ENCODE peak calls at places on chromosome 17, in four cellular contexts. M is AG09309, U is Calu3, V is A549. J is an unnamed sample.

GRCh38 chr17:34725740-34726139 is 146.4 kb downstream of the TMEM132E start:
- DNase-seq in M (no peak), U (no peak), V (no peak), J (no peak)

GRCh38 chr17:56908061-56908542 is 5.7 kb downstream of the TRIM25 start:
- DNase-seq in M (no peak), U (no peak), V (peak; percentile 53), J (no peak)

GRCh38 chr17:14158707-14159106 is 78.0 kb downstream of the CDRT15 start:
- DNase-seq in M (no peak), U (no peak), V (no peak), J (no peak)

GRCh38 chr17:7797976-7798375 is 36.0 kb upstream of the KDM6B start:
- DNase-seq in M (no peak), U (no peak), V (no peak), J (no peak)

GRCh38 chr17:8728251-8728925 is 16.2 kb downstream of the CCDC42 start:
- DNase-seq in M (no peak), U (no peak), V (no peak), J (no peak)

GRCh38 chr17:49572806-49573420 is 2.8 kb upstream of the NXPH3 start:
- DNase-seq in M (no peak), U (no peak), V (no peak), J (no peak)

GRCh38 chr17:72387487-72387886 is 266.7 kb downstream of the SOX9 start:
- DNase-seq in M (peak; percentile 83), U (no peak), V (peak; percentile 63), J (peak; percentile 82)

GRCh38 chr17:72730091-72730490 is 362.4 kb downstream of the SLC39A11 start:
- DNase-seq in M (no peak), U (no peak), V (peak; percentile 50), J (no peak)

GRCh38 chr17:81578038-81578441 is 25.9 kb upstream of the FAAP100 start:
- DNase-seq in M (no peak), U (no peak), V (no peak), J (no peak)

GRCh38 chr17:72699566-72699965 is 392.9 kb downstream of the SLC39A11 start:
- DNase-seq in M (no peak), U (no peak), V (no peak), J (no peak)

GRCh38 chr17:41382396-41382795 is 290 bp upstream of the KRT34 start:
- DNase-seq in M (peak; percentile 76), U (no peak), V (no peak), J (no peak)

GRCh38 chr17:44222112-44222869 is 2.8 kb upstream of the UBTF start:
- DNase-seq in M (no peak), U (peak; percentile 81), V (peak; percentile 86), J (no peak)

GRCh38 chr17:31008374-31009035 is 37.7 kb downstream of the RNF135 start:
- DNase-seq in M (no peak), U (peak; percentile 68), V (no peak), J (no peak)

GRCh38 chr17:57889892-57890856 is 40.3 kb upstream of the MRPS23 start:
- DNase-seq in M (peak; percentile 63), U (peak; percentile 55), V (peak; percentile 72), J (peak; percentile 68)

GRCh38 chr17:45227101-45227591 is 5.5 kb downstream of the FMNL1 start:
- DNase-seq in M (no peak), U (no peak), V (no peak), J (no peak)

GRCh38 chr17:82801377-82801970 is 38.3 kb downstream of the ZNF750 start:
- DNase-seq in M (no peak), U (no peak), V (no peak), J (no peak)

GRCh38 chr17:69466451-69466850 is 52.0 kb downstream of the MAP2K6 start:
- DNase-seq in M (no peak), U (peak; percentile 53), V (no peak), J (no peak)

GRCh38 chr17:47615766-47616424 is 33.8 kb upstream of the KPNB1 start:
- DNase-seq in M (peak; percentile 7), U (no peak), V (peak; percentile 66), J (no peak)

GRCh38 chr17:78952706-78953105 is 27.0 kb downstream of the LGALS3BP start:
- DNase-seq in M (no peak), U (no peak), V (no peak), J (no peak)

GRCh38 chr17:32819035-32819434 is 57.9 kb downstream of the MYO1D start:
- DNase-seq in M (peak; percentile 44), U (no peak), V (no peak), J (peak; percentile 61)

GRCh38 chr17:49886036-49886435 is 38.2 kb upstream of the TAC4 start:
- DNase-seq in M (no peak), U (no peak), V (no peak), J (no peak)

GRCh38 chr17:55607736-55608341 is 96.6 kb upstream of the SMIM36 start:
- DNase-seq in M (no peak), U (peak; percentile 37), V (peak; percentile 81), J (peak; percentile 69)

GRCh38 chr17:37177234-37177633 is 198.6 kb upstream of the C17orf78 start:
- DNase-seq in M (no peak), U (no peak), V (no peak), J (no peak)

GRCh38 chr17:56994009-56994792 is 16.3 kb downstream of the SCPEP1 start:
- DNase-seq in M (peak; percentile 20), U (peak; percentile 4), V (no peak), J (no peak)

GRCh38 chr17:78535285-78536197 is 41.7 kb downstream of the DNAH17 start:
- DNase-seq in M (no peak), U (peak; percentile 53), V (peak; percentile 76), J (no peak)

GRCh38 chr17:67293251-67294203 is 48.5 kb upstream of the HELZ start:
- DNase-seq in M (no peak), U (peak; percentile 70), V (peak; percentile 79), J (peak; percentile 3)

GRCh38 chr17:32777436-32777835 is 99.5 kb downstream of the MYO1D start:
- DNase-seq in M (peak; percentile 5), U (no peak), V (peak; percentile 50), J (no peak)

GRCh38 chr17:79812206-79812968 is 15.5 kb upstream of the CBX8 start:
- DNase-seq in M (no peak), U (no peak), V (no peak), J (no peak)

DNA sequence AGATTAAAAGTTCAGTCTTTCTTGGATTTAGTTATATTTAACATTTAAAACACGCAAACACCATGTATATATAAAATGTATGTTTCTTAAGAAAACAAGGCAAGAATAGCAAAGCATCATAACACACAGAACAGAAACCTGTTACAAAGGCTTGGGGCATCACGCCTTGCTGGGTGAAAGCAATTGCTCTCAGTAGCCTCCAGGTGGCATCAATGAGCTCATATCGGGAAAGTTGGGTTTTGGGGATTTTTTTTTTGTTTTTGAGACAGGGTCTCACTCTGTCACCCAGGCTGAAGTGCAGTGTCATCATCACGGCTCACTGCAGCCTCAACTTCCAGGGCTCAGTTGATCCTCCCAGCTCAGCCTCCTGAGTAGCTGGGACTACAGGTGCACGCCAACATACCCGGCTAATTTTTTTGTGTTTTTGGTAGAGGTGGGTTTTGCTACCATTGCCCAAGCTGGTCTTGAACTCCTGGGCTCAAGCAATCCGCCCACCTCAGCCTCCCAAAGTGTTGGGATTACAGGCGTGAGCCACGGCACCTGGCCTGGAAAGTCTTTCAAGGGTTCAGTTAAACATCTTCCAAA is 56.9 kb downstream of the CYB5D2 start:
- DNase-seq in M (no peak), U (peak; percentile 23), V (peak; percentile 59), J (no peak)
- TF ChIP-seq CTCF in M (peak; percentile 75), U (peak; percentile 21), V (peak; percentile 81), J (peak; percentile 78)

GRCh38 chr17:28370744-28371103 is 617 bp upstream of the VTN start:
- DNase-seq in M (no peak), U (no peak), V (no peak), J (no peak)

GRCh38 chr17:28372945-28373274 is 1.4 kb downstream of the SARM1 start:
- DNase-seq in M (no peak), U (no peak), V (no peak), J (no peak)

GRCh38 chr17:28370035-28370743 is at the start of gene VTN:
- DNase-seq in M (peak; percentile 31), U (peak; percentile 22), V (peak; percentile 90), J (no peak)

GRCh38 chr17:28372203-28372944 is 880 bp downstream of the SARM1 start:
- DNase-seq in M (no peak), U (no peak), V (no peak), J (no peak)

DNA sequence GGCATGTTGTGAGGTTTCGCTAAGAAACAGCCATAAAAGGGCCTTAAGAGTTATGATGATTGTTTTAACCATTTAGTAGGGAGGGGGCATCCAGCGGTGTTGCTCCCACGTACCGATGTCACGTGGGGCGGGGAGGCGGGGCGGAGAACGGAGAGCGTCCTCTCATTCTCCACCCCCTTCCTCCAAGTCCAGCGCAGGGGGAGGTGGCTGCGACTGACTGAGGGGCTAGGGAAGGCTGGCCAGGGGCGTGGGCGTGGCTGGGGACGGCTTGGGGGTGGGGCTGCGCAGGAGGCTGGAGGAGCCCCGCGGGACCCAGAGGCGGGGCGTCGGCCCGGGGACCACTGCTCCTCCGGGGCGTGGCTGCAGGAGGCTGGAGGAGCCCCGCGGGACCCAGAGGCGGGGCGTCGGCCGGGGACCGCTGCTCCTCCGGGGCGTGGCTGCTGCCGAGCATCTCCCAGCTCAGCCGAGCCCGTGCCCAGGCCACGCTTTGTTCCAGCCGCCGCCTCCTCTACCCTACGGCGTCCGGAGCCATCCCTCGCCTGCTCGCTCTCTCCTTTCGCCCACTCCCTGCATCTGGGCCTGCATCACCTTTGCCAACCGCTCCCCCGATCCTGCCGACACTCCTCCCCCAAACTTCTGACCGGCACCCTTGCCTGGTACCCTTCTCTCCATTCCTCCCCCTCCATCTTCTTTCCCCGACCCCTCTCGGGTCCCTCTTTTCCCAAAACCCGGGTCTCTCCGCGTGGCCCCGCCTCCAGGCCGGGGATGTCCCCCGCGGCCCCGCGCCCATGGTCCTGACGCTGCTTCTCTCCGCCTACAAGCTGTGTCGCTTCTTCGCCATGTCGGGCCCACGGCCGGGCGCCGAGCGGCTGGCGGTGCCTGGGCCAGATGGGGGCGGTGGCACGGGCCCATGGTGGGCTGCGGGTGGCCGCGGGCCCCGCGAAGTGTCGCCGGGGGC is at the start of gene SARM1:
- DNase-seq in M (peak; percentile 46), U (peak; percentile 59), V (peak; percentile 94), J (peak; percentile 69)
- TF ChIP-seq CTCF in M (no peak), U (no peak), V (no peak), J (no peak)

GRCh38 chr17:51794466-51794865 is 364.0 kb downstream of the CA10 start:
- DNase-seq in M (no peak), U (no peak), V (no peak), J (no peak)
- TF ChIP-seq CTCF in M (no peak), U (no peak), V (no peak), J (no peak)

GRCh38 chr17:5794881-5795486 is 210.7 kb upstream of the NLRP1 start:
- DNase-seq in M (no peak), U (no peak), V (no peak), J (no peak)

GRCh38 chr17:5793899-5794298 is 209.6 kb upstream of the NLRP1 start:
- DNase-seq in M (no peak), U (peak; percentile 14), V (no peak), J (no peak)

GRCh38 chr17:5789443-5789842 is 205.1 kb upstream of the NLRP1 start:
- DNase-seq in M (no peak), U (no peak), V (no peak), J (no peak)

GRCh38 chr17:5797447-5797846 is 213.1 kb upstream of the NLRP1 start:
- DNase-seq in M (no peak), U (no peak), V (no peak), J (no peak)

DNA sequence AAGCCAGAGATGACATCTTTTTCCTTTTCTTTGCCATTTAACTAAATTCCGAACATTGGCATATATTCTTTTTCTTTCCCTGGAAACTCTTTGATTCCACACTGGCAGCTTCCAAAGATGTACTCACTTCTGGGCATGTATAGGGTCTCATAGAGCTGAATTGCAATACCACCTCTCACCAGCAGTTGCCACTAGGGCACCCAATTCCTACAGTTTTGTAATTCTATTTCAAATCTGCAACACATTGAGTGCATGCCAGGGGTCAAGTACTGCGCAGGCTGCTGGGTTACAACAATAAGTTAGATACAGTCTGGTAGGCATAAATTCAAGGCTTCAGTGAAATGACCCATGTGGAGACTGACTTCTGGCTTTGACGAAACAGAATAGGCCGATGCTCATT is 208.8 kb upstream of the NLRP1 start:
- DNase-seq in M (no peak), U (no peak), V (no peak), J (no peak)
- TF ChIP-seq CTCF in M (no peak), U (no peak), V (no peak), J (no peak)